ENCODE peak calls at places on chromosomes 5 and 9, in six cellular contexts. K is neural crest cell; W is NCI-H345; D is NCI-H524; F is DMS153; J is activated CD8-positive, alpha-beta memory T cell treated with anti-CD3 and anti-CD28 coated beads, Interleukin-2, amount 50 U/mL, for 48 hours. R is an unnamed sample.
A peak's percentile ranks its signal among the peaks of the same experiment; 100 is the strongest.

GRCh38 chr5:71714911-71715310 is 4.2 kb upstream of the CARTPT start:
- DNase-seq in J (no peak), F (no peak), W (no peak), D (no peak), K (no peak), R (no peak)

GRCh38 chr5:55926476-55926875 is 68.3 kb downstream of the IL6ST start:
- DNase-seq in K (no peak), W (no peak), F (no peak), J (no peak), D (peak; percentile 19), R (no peak)

GRCh38 chr9:104177003-104177611 is 83.0 kb downstream of the SMC2 start:
- DNase-seq in W (peak; percentile 46), J (no peak), D (peak; percentile 55), F (peak; percentile 43), K (no peak), R (no peak)

GRCh38 chr5:54162184-54162583 is 148.2 kb downstream of the ARL15 start:
- DNase-seq in F (no peak), W (no peak), K (no peak), J (no peak), D (no peak), R (no peak)

GRCh38 chr9:14670718-14671117 is 22.5 kb downstream of the ZDHHC21 start:
- DNase-seq in F (no peak), W (no peak), J (no peak), D (no peak), K (no peak), R (no peak)

GRCh38 chr9:105157178-105157583 is 87.3 kb upstream of the SLC44A1 start:
- DNase-seq in F (peak; percentile 55), D (peak; percentile 83), W (peak; percentile 23), J (no peak), K (peak; percentile 8), R (peak; percentile 68)

GRCh38 chr5:91175708-91176107 is 207.4 kb downstream of the ARRDC3 start:
- DNase-seq in J (no peak), D (no peak), K (no peak), W (no peak), F (no peak), R (no peak)

GRCh38 chr5:80837679-80838078 is 122.5 kb upstream of the RASGRF2 start:
- DNase-seq in D (no peak), K (no peak), F (no peak), W (no peak), J (peak; percentile 60), R (peak; percentile 68)

GRCh38 chr9:116806075-116806474 is 119.0 kb downstream of the TRIM32 start:
- DNase-seq in W (no peak), J (no peak), F (no peak), D (no peak), K (peak; percentile 10), R (no peak)

GRCh38 chr9:83649080-83649479 is 26.1 kb downstream of the IDNK start:
- DNase-seq in F (no peak), D (peak; percentile 42), K (peak; percentile 55), J (peak; percentile 88), W (peak; percentile 42), R (peak; percentile 91)

GRCh38 chr9:127445851-127446719 is 5.1 kb downstream of the RPL12 start:
- DNase-seq in F (no peak), W (no peak), K (no peak), J (peak; percentile 68), D (peak; percentile 35), R (no peak)

GRCh38 chr5:68838157-68838718 is 255.6 kb upstream of the SLC30A5 start:
- DNase-seq in D (no peak), F (no peak), W (no peak), J (no peak), K (no peak), R (no peak)

GRCh38 chr9:4144869-4145268 is 155.0 kb downstream of the GLIS3 start:
- DNase-seq in F (no peak), K (no peak), D (no peak), W (no peak), J (no peak), R (no peak)

GRCh38 chr5:143405063-143405746 is 1.7 kb upstream of the NR3C1 start:
- DNase-seq in F (peak; percentile 49), K (peak; percentile 88), D (peak; percentile 87), J (peak; percentile 93), W (peak; percentile 92), R (peak; percentile 96)

GRCh38 chr9:86637515-86637914 is 283.3 kb upstream of the TUT7 start:
- DNase-seq in W (no peak), F (no peak), J (peak; percentile 81), K (peak; percentile 89), D (peak; percentile 5), R (no peak)

GRCh38 chr5:169302491-169303118 is 1.7 kb upstream of the SLIT3 start:
- DNase-seq in F (no peak), D (peak; percentile 81), J (peak; percentile 83), K (peak; percentile 90), W (peak; percentile 79), R (peak; percentile 87)

GRCh38 chr9:12739014-12739413 is 35.8 kb upstream of the LURAP1L start:
- DNase-seq in W (no peak), F (no peak), K (no peak), D (peak; percentile 55), J (no peak), R (no peak)

GRCh38 chr9:73549991-73550390 is 398.3 kb downstream of the ANXA1 start:
- DNase-seq in F (no peak), K (no peak), D (no peak), J (no peak), W (no peak), R (no peak)

GRCh38 chr5:138905541-138905940 is 30.4 kb upstream of the LRRTM2 start:
- DNase-seq in F (no peak), K (no peak), J (no peak), D (no peak), W (no peak), R (no peak)

GRCh38 chr9:121340676-121341392 is 29.2 kb downstream of the STOM start:
- DNase-seq in J (no peak), F (no peak), D (no peak), W (no peak), K (no peak), R (no peak)

GRCh38 chr5:128516978-128517377 is 21.1 kb downstream of the FBN2 start:
- DNase-seq in K (no peak), J (no peak), F (no peak), W (no peak), D (no peak), R (no peak)

GRCh38 chr5:115321309-115321708 is 24.9 kb upstream of the CCDC112 start:
- DNase-seq in K (no peak), D (no peak), W (no peak), J (no peak), F (no peak), R (no peak)

GRCh38 chr5:72013741-72014703 is 93.3 kb upstream of the MAP1B start:
- DNase-seq in K (peak; percentile 29), J (no peak), F (peak; percentile 60), W (peak; percentile 76), D (peak; percentile 71), R (peak; percentile 38)

GRCh38 chr9:89701221-89701798 is 96.5 kb downstream of the GADD45G start:
- DNase-seq in F (no peak), K (no peak), J (peak; percentile 82), W (no peak), D (no peak), R (peak; percentile 93)

GRCh38 chr5:141560725-141561483 is 57.9 kb downstream of the DIAPH1 start:
- DNase-seq in K (peak; percentile 67), J (no peak), D (peak; percentile 95), F (peak; percentile 92), W (peak; percentile 98), R (no peak)

GRCh38 chr5:151298063-151298462 is 5.5 kb downstream of the SLC36A3 start:
- DNase-seq in D (peak; percentile 68), W (peak; percentile 22), J (no peak), F (no peak), K (no peak), R (peak; percentile 73)

GRCh38 chr5:139689631-139690384 is 41.7 kb downstream of the CXXC5 start:
- DNase-seq in K (no peak), F (no peak), D (peak; percentile 67), W (no peak), J (no peak), R (peak; percentile 76)

GRCh38 chr5:147857302-147858129 is 21.0 kb upstream of the SCGB3A2 start:
- DNase-seq in F (no peak), K (peak; percentile 75), W (peak; percentile 67), D (peak; percentile 63), J (peak; percentile 59), R (peak; percentile 82)

GRCh38 chr5:14077501-14077900 is 65.6 kb upstream of the TRIO start:
- DNase-seq in J (no peak), F (no peak), D (no peak), K (no peak), W (no peak), R (no peak)